ENCODE peak calls at places on chromosomes 2 and 18, in nine cellular contexts. One of them, this sample, is unnamed.

GRCh38 chr2:14018620-14019019 is 613.9 kb upstream of the LRATD1 start:
- DNase-seq in adipocyte: no peak
- DNase-seq in adrenal gland: no peak
- DNase-seq in astrocyte of the spinal cord: no peak
- DNase-seq in fibroblast of lung: no peak
- DNase-seq in choroid plexus epithelial cell: no peak
- DNase-seq in astrocyte: no peak
- DNase-seq in hepatocyte: no peak
- DNase-seq in colonic mucosa: no peak
- DNase-seq in this sample: no peak

GRCh38 chr2:239725551-239725890 is 299.6 kb downstream of the NDUFA10 start:
- DNase-seq in adipocyte: no peak
- DNase-seq in adrenal gland: no peak
- DNase-seq in astrocyte of the spinal cord: no peak
- DNase-seq in fibroblast of lung: no peak
- DNase-seq in choroid plexus epithelial cell: no peak
- DNase-seq in astrocyte: no peak
- DNase-seq in hepatocyte: no peak
- DNase-seq in colonic mucosa: no peak
- DNase-seq in this sample: no peak

GRCh38 chr2:65364054-65364651 is 68.2 kb downstream of the SPRED2 start:
- DNase-seq in adipocyte: no peak
- DNase-seq in adrenal gland: no peak
- DNase-seq in astrocyte of the spinal cord: no peak
- DNase-seq in fibroblast of lung: no peak
- DNase-seq in choroid plexus epithelial cell: no peak
- DNase-seq in astrocyte: no peak
- DNase-seq in hepatocyte: no peak
- DNase-seq in colonic mucosa: no peak
- DNase-seq in this sample: peak

GRCh38 chr2:210558708-210559107 is 2.3 kb downstream of the CPS1 start:
- DNase-seq in adipocyte: peak
- DNase-seq in adrenal gland: no peak
- DNase-seq in astrocyte of the spinal cord: no peak
- DNase-seq in fibroblast of lung: peak
- DNase-seq in choroid plexus epithelial cell: peak
- DNase-seq in astrocyte: no peak
- DNase-seq in hepatocyte: no peak
- DNase-seq in colonic mucosa: no peak
- DNase-seq in this sample: peak

GRCh38 chr2:100905132-100905805 is 85.3 kb downstream of the NPAS2 start:
- DNase-seq in adipocyte: no peak
- DNase-seq in adrenal gland: no peak
- DNase-seq in astrocyte of the spinal cord: no peak
- DNase-seq in fibroblast of lung: no peak
- DNase-seq in choroid plexus epithelial cell: no peak
- DNase-seq in astrocyte: no peak
- DNase-seq in hepatocyte: no peak
- DNase-seq in colonic mucosa: no peak
- DNase-seq in this sample: no peak

GRCh38 chr2:1598041-1598710 is 146.1 kb downstream of the PXDN start:
- DNase-seq in adipocyte: no peak
- DNase-seq in adrenal gland: no peak
- DNase-seq in astrocyte of the spinal cord: no peak
- DNase-seq in fibroblast of lung: no peak
- DNase-seq in choroid plexus epithelial cell: no peak
- DNase-seq in astrocyte: no peak
- DNase-seq in hepatocyte: no peak
- DNase-seq in colonic mucosa: no peak
- DNase-seq in this sample: no peak

GRCh38 chr2:189116059-189116458 is 63.5 kb downstream of the COL5A2 start:
- DNase-seq in adipocyte: peak
- DNase-seq in adrenal gland: no peak
- DNase-seq in astrocyte of the spinal cord: no peak
- DNase-seq in fibroblast of lung: peak
- DNase-seq in choroid plexus epithelial cell: no peak
- DNase-seq in astrocyte: no peak
- DNase-seq in hepatocyte: no peak
- DNase-seq in colonic mucosa: no peak
- DNase-seq in this sample: peak

GRCh38 chr2:177673602-177674595 is 281.3 kb downstream of the AGPS start:
- DNase-seq in adipocyte: no peak
- DNase-seq in adrenal gland: no peak
- DNase-seq in astrocyte of the spinal cord: no peak
- DNase-seq in fibroblast of lung: no peak
- DNase-seq in choroid plexus epithelial cell: peak
- DNase-seq in astrocyte: no peak
- DNase-seq in hepatocyte: no peak
- DNase-seq in colonic mucosa: no peak
- DNase-seq in this sample: peak

GRCh38 chr2:148927010-148927409 is 52.0 kb downstream of the KIF5C start:
- DNase-seq in adipocyte: no peak
- DNase-seq in adrenal gland: no peak
- DNase-seq in astrocyte of the spinal cord: no peak
- DNase-seq in fibroblast of lung: no peak
- DNase-seq in choroid plexus epithelial cell: no peak
- DNase-seq in astrocyte: no peak
- DNase-seq in hepatocyte: peak
- DNase-seq in colonic mucosa: peak
- DNase-seq in this sample: no peak

GRCh38 chr2:66596229-66596628 is 161.3 kb downstream of the MEIS1 start:
- DNase-seq in adipocyte: peak
- DNase-seq in adrenal gland: no peak
- DNase-seq in astrocyte of the spinal cord: peak
- DNase-seq in fibroblast of lung: peak
- DNase-seq in choroid plexus epithelial cell: peak
- DNase-seq in astrocyte: peak
- DNase-seq in hepatocyte: no peak
- DNase-seq in colonic mucosa: no peak
- DNase-seq in this sample: no peak

GRCh38 chr2:9174771-9175441 is 31.7 kb upstream of the ASAP2 start:
- DNase-seq in adipocyte: peak
- DNase-seq in adrenal gland: no peak
- DNase-seq in astrocyte of the spinal cord: peak
- DNase-seq in fibroblast of lung: peak
- DNase-seq in choroid plexus epithelial cell: peak
- DNase-seq in astrocyte: peak
- DNase-seq in hepatocyte: peak
- DNase-seq in colonic mucosa: no peak
- DNase-seq in this sample: peak

GRCh38 chr2:7011376-7012083 is 94.3 kb downstream of the RNF144A start:
- DNase-seq in adipocyte: peak
- DNase-seq in adrenal gland: peak
- DNase-seq in astrocyte of the spinal cord: peak
- DNase-seq in fibroblast of lung: peak
- DNase-seq in choroid plexus epithelial cell: peak
- DNase-seq in astrocyte: peak
- DNase-seq in hepatocyte: no peak
- DNase-seq in colonic mucosa: no peak
- DNase-seq in this sample: peak

GRCh38 chr2:205731521-205731965 is 49.2 kb downstream of the NRP2 start:
- DNase-seq in adipocyte: peak
- DNase-seq in adrenal gland: no peak
- DNase-seq in astrocyte of the spinal cord: peak
- DNase-seq in fibroblast of lung: peak
- DNase-seq in choroid plexus epithelial cell: peak
- DNase-seq in astrocyte: peak
- DNase-seq in hepatocyte: peak
- DNase-seq in colonic mucosa: no peak
- DNase-seq in this sample: no peak

GRCh38 chr2:14828223-14828622 is 195.7 kb downstream of the LRATD1 start:
- DNase-seq in adipocyte: no peak
- DNase-seq in adrenal gland: no peak
- DNase-seq in astrocyte of the spinal cord: no peak
- DNase-seq in fibroblast of lung: no peak
- DNase-seq in choroid plexus epithelial cell: no peak
- DNase-seq in astrocyte: no peak
- DNase-seq in hepatocyte: no peak
- DNase-seq in colonic mucosa: no peak
- DNase-seq in this sample: no peak

GRCh38 chr2:23631391-23631790 is 246.4 kb downstream of the KLHL29 start:
- DNase-seq in adipocyte: no peak
- DNase-seq in adrenal gland: no peak
- DNase-seq in astrocyte of the spinal cord: no peak
- DNase-seq in fibroblast of lung: no peak
- DNase-seq in choroid plexus epithelial cell: no peak
- DNase-seq in astrocyte: no peak
- DNase-seq in hepatocyte: no peak
- DNase-seq in colonic mucosa: no peak
- DNase-seq in this sample: no peak

GRCh38 chr18:73408434-73408833 is 540.6 kb upstream of the NETO1 start:
- DNase-seq in adipocyte: no peak
- DNase-seq in adrenal gland: no peak
- DNase-seq in astrocyte of the spinal cord: peak
- DNase-seq in fibroblast of lung: peak
- DNase-seq in choroid plexus epithelial cell: peak
- DNase-seq in astrocyte: peak
- DNase-seq in hepatocyte: no peak
- DNase-seq in colonic mucosa: no peak
- DNase-seq in this sample: no peak

GRCh38 chr2:42974697-42975357 is 182.4 kb upstream of the HAAO start:
- DNase-seq in adipocyte: peak
- DNase-seq in adrenal gland: peak
- DNase-seq in astrocyte of the spinal cord: peak
- DNase-seq in fibroblast of lung: peak
- DNase-seq in choroid plexus epithelial cell: peak
- DNase-seq in astrocyte: peak
- DNase-seq in hepatocyte: peak
- DNase-seq in colonic mucosa: peak
- DNase-seq in this sample: peak

GRCh38 chr18:25111382-25112070 is 240.4 kb downstream of the ZNF521 start:
- DNase-seq in adipocyte: no peak
- DNase-seq in adrenal gland: no peak
- DNase-seq in astrocyte of the spinal cord: no peak
- DNase-seq in fibroblast of lung: no peak
- DNase-seq in choroid plexus epithelial cell: no peak
- DNase-seq in astrocyte: no peak
- DNase-seq in hepatocyte: no peak
- DNase-seq in colonic mucosa: no peak
- DNase-seq in this sample: no peak

GRCh38 chr2:174666786-174667369 is 69.3 kb upstream of the WIPF1 start:
- DNase-seq in adipocyte: peak
- DNase-seq in adrenal gland: no peak
- DNase-seq in astrocyte of the spinal cord: no peak
- DNase-seq in fibroblast of lung: no peak
- DNase-seq in choroid plexus epithelial cell: no peak
- DNase-seq in astrocyte: no peak
- DNase-seq in hepatocyte: no peak
- DNase-seq in colonic mucosa: no peak
- DNase-seq in this sample: no peak

GRCh38 chr2:135563793-135564192 is 32.5 kb downstream of the R3HDM1 start:
- DNase-seq in adipocyte: no peak
- DNase-seq in adrenal gland: peak
- DNase-seq in astrocyte of the spinal cord: peak
- DNase-seq in fibroblast of lung: peak
- DNase-seq in choroid plexus epithelial cell: peak
- DNase-seq in astrocyte: peak
- DNase-seq in hepatocyte: no peak
- DNase-seq in colonic mucosa: no peak
- DNase-seq in this sample: peak

GRCh38 chr2:232142049-232142448 is 180.5 kb downstream of the DIS3L2 start:
- DNase-seq in adipocyte: peak
- DNase-seq in adrenal gland: peak
- DNase-seq in astrocyte of the spinal cord: peak
- DNase-seq in fibroblast of lung: peak
- DNase-seq in choroid plexus epithelial cell: peak
- DNase-seq in astrocyte: peak
- DNase-seq in hepatocyte: peak
- DNase-seq in colonic mucosa: no peak
- DNase-seq in this sample: peak

GRCh38 chr2:229445501-229446294 is 174.6 kb upstream of the PID1 start:
- DNase-seq in adipocyte: peak
- DNase-seq in adrenal gland: peak
- DNase-seq in astrocyte of the spinal cord: peak
- DNase-seq in fibroblast of lung: peak
- DNase-seq in choroid plexus epithelial cell: peak
- DNase-seq in astrocyte: peak
- DNase-seq in hepatocyte: no peak
- DNase-seq in colonic mucosa: no peak
- DNase-seq in this sample: no peak
- H3K4me3 ChIP-seq in adipocyte: peak
- H3K4me3 ChIP-seq in adrenal gland: no peak
- H3K4me3 ChIP-seq in astrocyte of the spinal cord: peak
- H3K4me3 ChIP-seq in fibroblast of lung: no peak
- H3K4me3 ChIP-seq in choroid plexus epithelial cell: no peak
- H3K4me3 ChIP-seq in astrocyte: peak
- H3K4me3 ChIP-seq in hepatocyte: no peak
- H3K4me3 ChIP-seq in colonic mucosa: no peak
- H3K4me3 ChIP-seq in this sample: no peak

DNA sequence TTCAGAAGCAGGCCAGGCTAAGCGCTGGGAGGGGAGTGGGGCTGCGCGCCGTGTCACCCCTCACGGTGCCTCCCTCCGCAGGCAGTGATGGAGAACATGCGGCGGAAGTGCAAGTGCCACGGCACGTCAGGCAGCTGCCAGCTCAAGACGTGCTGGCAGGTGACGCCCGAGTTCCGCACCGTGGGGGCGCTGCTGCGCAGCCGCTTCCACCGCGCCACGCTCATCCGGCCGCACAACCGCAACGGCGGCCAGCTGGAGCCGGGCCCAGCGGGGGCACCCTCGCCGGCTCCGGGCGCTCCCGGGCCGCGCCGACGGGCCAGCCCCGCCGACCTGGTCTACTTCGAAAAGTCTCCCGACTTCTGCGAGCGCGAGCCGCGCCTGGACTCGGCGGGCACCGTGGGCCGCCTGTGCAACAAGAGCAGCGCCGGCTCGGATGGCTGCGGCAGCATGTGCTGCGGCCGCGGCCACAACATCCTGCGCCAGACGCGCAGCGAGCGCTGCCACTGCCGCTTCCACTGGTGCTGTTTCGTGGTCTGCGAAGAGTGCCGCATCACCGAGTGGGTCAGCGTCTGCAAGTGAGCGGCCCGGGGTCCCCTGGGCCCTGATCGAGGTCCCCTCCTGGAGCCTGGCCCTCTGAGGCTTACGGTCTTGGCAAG is 12.2 kb downstream of the WNT10A start:
- DNase-seq in adipocyte: peak
- DNase-seq in adrenal gland: peak
- DNase-seq in astrocyte of the spinal cord: peak
- DNase-seq in fibroblast of lung: peak
- DNase-seq in choroid plexus epithelial cell: peak
- DNase-seq in astrocyte: peak
- DNase-seq in hepatocyte: peak
- DNase-seq in colonic mucosa: peak
- DNase-seq in this sample: peak
- H3K4me3 ChIP-seq in adipocyte: peak
- H3K4me3 ChIP-seq in adrenal gland: no peak
- H3K4me3 ChIP-seq in astrocyte of the spinal cord: no peak
- H3K4me3 ChIP-seq in fibroblast of lung: peak
- H3K4me3 ChIP-seq in choroid plexus epithelial cell: peak
- H3K4me3 ChIP-seq in astrocyte: peak
- H3K4me3 ChIP-seq in hepatocyte: peak
- H3K4me3 ChIP-seq in colonic mucosa: peak
- H3K4me3 ChIP-seq in this sample: peak

GRCh38 chr18:23986610-23987359 is 27.8 kb upstream of the TTC39C start:
- DNase-seq in adipocyte: no peak
- DNase-seq in adrenal gland: no peak
- DNase-seq in astrocyte of the spinal cord: no peak
- DNase-seq in fibroblast of lung: no peak
- DNase-seq in choroid plexus epithelial cell: no peak
- DNase-seq in astrocyte: no peak
- DNase-seq in hepatocyte: no peak
- DNase-seq in colonic mucosa: no peak
- DNase-seq in this sample: no peak
- H3K4me3 ChIP-seq in adipocyte: no peak
- H3K4me3 ChIP-seq in adrenal gland: no peak
- H3K4me3 ChIP-seq in astrocyte of the spinal cord: no peak
- H3K4me3 ChIP-seq in fibroblast of lung: no peak
- H3K4me3 ChIP-seq in choroid plexus epithelial cell: no peak
- H3K4me3 ChIP-seq in astrocyte: no peak
- H3K4me3 ChIP-seq in hepatocyte: no peak
- H3K4me3 ChIP-seq in colonic mucosa: no peak
- H3K4me3 ChIP-seq in this sample: no peak

GRCh38 chr18:713135-713490 is 683 bp upstream of the ENOSF1 start:
- DNase-seq in adipocyte: no peak
- DNase-seq in adrenal gland: peak
- DNase-seq in astrocyte of the spinal cord: no peak
- DNase-seq in fibroblast of lung: no peak
- DNase-seq in choroid plexus epithelial cell: no peak
- DNase-seq in astrocyte: no peak
- DNase-seq in hepatocyte: no peak
- DNase-seq in colonic mucosa: no peak
- DNase-seq in this sample: no peak
- H3K4me3 ChIP-seq in adipocyte: peak
- H3K4me3 ChIP-seq in adrenal gland: no peak
- H3K4me3 ChIP-seq in astrocyte of the spinal cord: peak
- H3K4me3 ChIP-seq in fibroblast of lung: no peak
- H3K4me3 ChIP-seq in choroid plexus epithelial cell: peak
- H3K4me3 ChIP-seq in astrocyte: no peak
- H3K4me3 ChIP-seq in hepatocyte: peak
- H3K4me3 ChIP-seq in colonic mucosa: peak
- H3K4me3 ChIP-seq in this sample: peak

This sample was measured in A673.